ENCODE peak calls at places on chromosomes 6 and 20, in five cellular contexts. G is astrocyte, A is cardiac muscle cell, P is heart right ventricle, W is H9. O is an unnamed sample.

GRCh38 chr6:122753688-122754056 is 25.8 kb upstream of the FABP7 start:
- DNase-seq in P (no peak), G (peak; percentile 47), W (no peak), A (peak; percentile 5), O (no peak)

GRCh38 chr6:169933839-169934698 is 182.6 kb downstream of the ERMARD start:
- DNase-seq in P (peak; percentile 54), A (peak; percentile 52), W (no peak), G (no peak), O (peak; percentile 73)

GRCh38 chr20:8587810-8588209 is 455.7 kb downstream of the PLCB1 start:
- DNase-seq in G (no peak), A (no peak), W (no peak), P (no peak), O (no peak)

GRCh38 chr20:24855848-24856247 is 93.2 kb upstream of the CST7 start:
- DNase-seq in W (no peak), A (no peak), G (no peak), P (no peak), O (no peak)

GRCh38 chr6:56618050-56618449 is 24.6 kb downstream of the DST start:
- DNase-seq in P (no peak), A (no peak), G (no peak), W (peak; percentile 47), O (no peak)

GRCh38 chr6:42383421-42384208 is 68.1 kb downstream of the TRERF1 start:
- DNase-seq in W (no peak), P (no peak), G (no peak), A (no peak), O (no peak)

GRCh38 chr6:50845499-50846108 is 26.9 kb downstream of the TFAP2B start:
- DNase-seq in G (no peak), P (no peak), A (no peak), W (peak; percentile 65), O (no peak)

GRCh38 chr20:46229478-46229877 is 78.8 kb downstream of the CDH22 start:
- DNase-seq in W (no peak), A (no peak), P (no peak), G (no peak), O (no peak)

GRCh38 chr6:108556864-108557493 is 3.7 kb upstream of the FOXO3 start:
- DNase-seq in G (no peak), A (no peak), W (no peak), P (no peak), O (no peak)

GRCh38 chr6:149138699-149139294 is 178.7 kb upstream of the TAB2 start:
- DNase-seq in G (no peak), A (no peak), P (no peak), W (no peak), O (no peak)
- TF ChIP-seq CTCF in G (no peak), A (peak; percentile 2), P (no peak), W (no peak), O (no peak)

GRCh38 chr6:37860226-37860839 is 40.8 kb downstream of the ZFAND3 start:
- DNase-seq in W (no peak), A (peak; percentile 67), G (no peak), P (peak; percentile 34), O (peak; percentile 27)
- TF ChIP-seq CTCF in W (peak; percentile 80), A (peak; percentile 68), G (peak; percentile 70), P (peak; percentile 69), O (peak; percentile 43)

DNA sequence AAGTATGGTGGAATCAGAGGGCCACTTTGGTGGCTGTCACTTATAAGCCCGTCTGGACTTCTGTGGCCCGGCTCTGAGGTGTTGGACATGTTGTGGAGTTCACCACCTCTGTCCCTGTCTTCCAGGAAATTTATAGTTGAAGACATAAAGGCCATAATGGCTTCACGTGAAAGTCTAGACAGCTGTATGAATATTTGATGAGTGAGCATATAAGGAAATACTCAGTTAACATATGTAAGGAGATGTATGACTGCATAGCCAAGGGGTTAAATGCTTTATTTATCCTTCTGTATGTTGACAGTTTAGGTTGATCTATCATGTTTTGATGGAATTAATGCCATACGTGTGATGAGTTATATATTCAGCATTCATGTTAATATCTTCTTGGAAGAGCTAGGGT is 16.1 kb downstream of the HIVEP1 start:
- DNase-seq in A (no peak), W (no peak), G (no peak), P (no peak), O (no peak)
- TF ChIP-seq CTCF in A (no peak), W (no peak), G (no peak), P (no peak), O (no peak)

GRCh38 chr6:46677314-46677654 is 10.4 kb upstream of the TDRD6 start:
- DNase-seq in G (no peak), P (no peak), A (no peak), W (no peak), O (no peak)
- TF ChIP-seq CTCF in G (peak; percentile 39), P (no peak), A (no peak), W (peak; percentile 72), O (no peak)

GRCh38 chr6:33384581-33385020 is 7.0 kb upstream of the KIFC1 start:
- DNase-seq in P (no peak), G (peak; percentile 52), A (peak; percentile 78), W (peak; percentile 36), O (no peak)
- TF ChIP-seq CTCF in P (peak; percentile 28), G (peak; percentile 42), A (peak; percentile 58), W (peak; percentile 68), O (peak; percentile 13)

DNA sequence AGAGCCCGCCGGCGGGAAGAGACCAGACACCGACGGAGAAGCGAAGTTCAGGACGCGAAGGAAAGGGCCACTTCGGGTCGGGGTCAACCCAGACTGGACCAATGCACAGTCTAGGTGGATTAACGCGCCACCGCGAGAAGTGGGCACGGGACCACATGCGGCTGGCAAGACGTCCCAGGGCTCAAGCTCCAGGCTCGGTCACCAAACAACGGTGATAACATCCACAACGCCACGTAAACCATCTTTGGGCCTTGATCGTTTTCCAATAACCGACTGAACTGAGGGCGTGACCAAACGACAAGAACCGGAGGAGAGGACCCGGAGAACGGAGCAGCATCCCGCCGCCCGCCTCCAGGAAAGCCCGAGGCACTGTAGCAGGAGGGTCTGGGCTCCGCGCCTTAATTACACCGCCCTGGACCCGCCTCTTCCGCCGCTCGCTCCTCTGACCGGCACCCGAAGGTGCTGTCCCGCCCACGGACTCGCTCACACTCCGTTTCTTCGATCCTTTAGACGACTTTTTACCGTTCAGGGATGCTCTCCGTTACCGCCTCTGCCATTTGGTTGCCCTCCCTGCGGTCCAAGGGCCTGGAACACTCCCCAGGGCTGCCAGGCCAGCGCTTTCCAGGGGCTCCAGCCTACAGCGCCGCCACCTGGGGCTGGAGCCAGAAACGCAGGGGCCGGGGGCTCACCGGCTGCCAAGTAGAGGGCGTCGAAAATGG is 44.1 kb downstream of the DPPA5 start:
- DNase-seq in W (peak; percentile 68), A (peak; percentile 67), G (peak; percentile 56), P (peak; percentile 26), O (peak; percentile 34)
- TF ChIP-seq CTCF in W (peak; percentile 65), A (peak; percentile 70), G (peak; percentile 38), P (peak; percentile 41), O (no peak)

GRCh38 chr20:18072532-18072931 is 14.8 kb upstream of the OVOL2 start:
- DNase-seq in A (no peak), W (no peak), G (no peak), P (no peak), O (no peak)

GRCh38 chr20:18063676-18064075 is 6.0 kb upstream of the OVOL2 start:
- DNase-seq in W (no peak), A (no peak), G (no peak), P (no peak), O (no peak)

GRCh38 chr20:18066421-18067333 is 9.0 kb upstream of the OVOL2 start:
- DNase-seq in A (no peak), W (no peak), G (no peak), P (no peak), O (no peak)
- TF ChIP-seq CTCF in A (no peak), W (peak; percentile 68), G (no peak), P (no peak), O (no peak)

GRCh38 chr20:63534427-63534830 is 2.7 kb downstream of the PTK6 start:
- DNase-seq in W (no peak), P (no peak), G (no peak), A (no peak), O (no peak)

GRCh38 chr20:63531686-63532448 is 5.3 kb downstream of the PTK6 start:
- DNase-seq in P (no peak), A (no peak), W (no peak), G (no peak), O (no peak)

GRCh38 chr20:63532449-63532971 is 4.7 kb downstream of the PTK6 start:
- DNase-seq in G (no peak), W (no peak), P (no peak), A (no peak), O (no peak)

GRCh38 chr20:63533871-63534393 is 3.2 kb downstream of the PTK6 start:
- DNase-seq in G (no peak), A (no peak), P (no peak), W (no peak), O (no peak)

GRCh38 chr20:63533388-63533787 is 3.8 kb downstream of the PTK6 start:
- DNase-seq in G (no peak), W (no peak), P (no peak), A (no peak), O (no peak)
- TF ChIP-seq CTCF in G (no peak), W (no peak), P (no peak), A (no peak), O (no peak)

GRCh38 chr20:57474191-57474590 is 50.7 kb downstream of the CTCFL start:
- DNase-seq in G (no peak), A (no peak), P (no peak), W (no peak), O (no peak)

GRCh38 chr20:57471496-57472210 is 53.3 kb downstream of the CTCFL start:
- DNase-seq in G (no peak), P (no peak), A (no peak), W (no peak), O (no peak)

GRCh38 chr20:57475388-57476072 is 49.4 kb downstream of the CTCFL start:
- DNase-seq in G (no peak), W (no peak), P (no peak), A (no peak), O (no peak)

GRCh38 chr20:57474816-57475215 is 50.1 kb downstream of the CTCFL start:
- DNase-seq in G (no peak), A (no peak), P (no peak), W (no peak), O (no peak)

GRCh38 chr20:57473246-57474042 is 51.5 kb downstream of the CTCFL start:
- DNase-seq in W (no peak), G (no peak), P (no peak), A (peak; percentile 34), O (peak; percentile 15)
- TF ChIP-seq CTCF in W (peak; percentile 29), G (no peak), P (peak; percentile 19), A (no peak), O (no peak)